ENCODE peak calls at places on chromosomes 1 and 21, in four cellular contexts. S is fibroblast of lung, F is neuronal stem cell, P is H1. N is an unnamed sample. For H3K9me3, the result is how much of the 10 kb centered on the place peaks cover.

GRCh38 chr1:54571803-54572202 is 23.8 kb downstream of the ACOT11 start:
- DNase-seq in F (no peak), S (no peak), P (no peak), N (no peak)

GRCh38 chr1:11488966-11489625 is 10.1 kb downstream of the DISP3 start:
- DNase-seq in P (no peak), S (no peak), F (no peak), N (no peak)

GRCh38 chr1:152870831-152871730 is 7.0 kb upstream of the SMCP start:
- DNase-seq in P (peak), F (peak), S (peak), N (peak)

GRCh38 chr1:39683591-39684312 is 7.5 kb downstream of the HPCAL4 start:
- DNase-seq in P (peak), F (no peak), S (no peak), N (peak)

GRCh38 chr1:172630060-172630818 is 28.7 kb upstream of the FASLG start:
- DNase-seq in P (no peak), F (no peak), S (no peak), N (peak)

GRCh38 chr1:17742590-17742989 is 12.5 kb upstream of the ACTL8 start:
- DNase-seq in F (no peak), P (no peak), S (peak), N (peak)

GRCh38 chr21:30881480-30881879 is at the start of gene KRTAP11-1:
- DNase-seq in S (no peak), P (no peak), F (no peak), N (no peak)

GRCh38 chr1:93107395-93107794 is 28.3 kb downstream of the MTF2 start:
- DNase-seq in F (no peak), S (no peak), P (no peak), N (no peak)

GRCh38 chr1:51559501-51559900 is 40.4 kb upstream of the EPS15 start:
- DNase-seq in P (no peak), S (no peak), F (no peak), N (no peak)

GRCh38 chr1:6602669-6603423 is at the start of gene KLHL21:
- DNase-seq in P (peak), F (peak), S (peak), N (peak)

GRCh38 chr1:87074001-87074795 is 159.8 kb downstream of the HS2ST1 start:
- DNase-seq in F (no peak), S (peak), P (no peak), N (peak)

GRCh38 chr1:15382601-15383518 is 26.8 kb upstream of the EFHD2 start:
- DNase-seq in F (no peak), S (no peak), P (no peak), N (no peak)

GRCh38 chr1:167548059-167548932 is 5.3 kb downstream of the CREG1 start:
- DNase-seq in S (peak), P (no peak), F (no peak), N (peak)

GRCh38 chr1:218658899-218659298 is 313.8 kb downstream of the TGFB2 start:
- DNase-seq in P (no peak), F (no peak), S (peak), N (peak)

GRCh38 chr1:21007876-21008275 is 168.8 kb downstream of the EIF4G3 start:
- DNase-seq in S (no peak), F (no peak), P (no peak), N (no peak)

GRCh38 chr21:44375281-44375651 is 21.8 kb downstream of the TRPM2 start:
- DNase-seq in S (no peak), P (no peak), F (no peak), N (no peak)

GRCh38 chr1:173914366-173914871 is 2.7 kb downstream of the SERPINC1 start:
- DNase-seq in S (no peak), P (peak), F (no peak), N (peak)

GRCh38 chr1:49163041-49163440 is 386.4 kb upstream of the BEND5 start:
- DNase-seq in F (no peak), P (no peak), S (peak), N (peak)

GRCh38 chr1:214761030-214761429 is 158.0 kb downstream of the CENPF start:
- DNase-seq in F (no peak), P (no peak), S (no peak), N (peak)

GRCh38 chr1:214762902-214763301 is 159.9 kb downstream of the CENPF start:
- DNase-seq in F (no peak), S (no peak), P (no peak), N (no peak)

GRCh38 chr1:214767221-214767620 is 164.2 kb downstream of the CENPF start:
- DNase-seq in F (no peak), S (no peak), P (no peak), N (no peak)

DNA sequence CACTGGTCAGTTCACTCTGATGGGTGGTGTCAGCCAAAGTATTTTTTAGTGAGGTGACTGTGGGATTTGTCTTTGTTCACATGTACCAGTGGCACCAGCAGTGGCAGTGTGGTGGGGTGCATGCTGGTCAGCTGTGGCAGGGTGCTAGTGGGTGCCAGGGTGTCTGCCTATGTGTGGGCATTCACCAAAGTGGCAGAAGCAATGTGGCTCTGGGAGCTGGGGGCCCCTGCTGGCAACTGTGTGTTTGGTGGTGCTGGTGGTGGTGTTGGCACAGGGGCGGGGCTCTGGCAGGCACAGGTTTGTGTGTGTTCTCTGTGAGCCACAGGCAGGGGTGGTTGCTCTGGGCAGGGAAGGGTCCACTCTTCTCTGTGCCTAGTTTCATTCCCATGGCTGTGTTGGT is 161.5 kb downstream of the CENPF start:
- DNase-seq in P (no peak), S (no peak), F (no peak), N (no peak)
- H3K9me3 ChIP-seq in P (under half), S (under half), F (under half), N (under half)

GRCh38 chr1:162973381-162973795 is 95.8 kb upstream of the RGS4 start:
- DNase-seq in F (no peak), S (peak), P (no peak), N (peak)
- H3K4me2 ChIP-seq in F (no peak), S (no peak), P (no peak), N (peak)

GRCh38 chr1:19435851-19436465 is 49.4 kb downstream of the CAPZB start:
- DNase-seq in S (peak), F (no peak), P (no peak), N (peak)

GRCh38 chr1:19435181-19435580 is 50.2 kb downstream of the CAPZB start:
- DNase-seq in S (peak), F (no peak), P (no peak), N (peak)

GRCh38 chr1:19437911-19438310 is 47.4 kb downstream of the CAPZB start:
- DNase-seq in S (no peak), P (no peak), F (no peak), N (no peak)

GRCh38 chr1:19438552-19439196 is 46.7 kb downstream of the CAPZB start:
- DNase-seq in F (no peak), P (no peak), S (no peak), N (peak)

GRCh38 chr1:19436716-19437476 is 48.4 kb downstream of the CAPZB start:
- DNase-seq in F (no peak), P (no peak), S (peak), N (peak)
- H3K27ac ChIP-seq in F (no peak), P (no peak), S (peak), N (peak)

GRCh38 chr21:26513212-26513611 is 59.9 kb downstream of the CYYR1 start:
- DNase-seq in S (peak), P (no peak), F (no peak), N (peak)
- H3K9me3 ChIP-seq in S (under half), P (under half), F (under half), N (under half)

DNA sequence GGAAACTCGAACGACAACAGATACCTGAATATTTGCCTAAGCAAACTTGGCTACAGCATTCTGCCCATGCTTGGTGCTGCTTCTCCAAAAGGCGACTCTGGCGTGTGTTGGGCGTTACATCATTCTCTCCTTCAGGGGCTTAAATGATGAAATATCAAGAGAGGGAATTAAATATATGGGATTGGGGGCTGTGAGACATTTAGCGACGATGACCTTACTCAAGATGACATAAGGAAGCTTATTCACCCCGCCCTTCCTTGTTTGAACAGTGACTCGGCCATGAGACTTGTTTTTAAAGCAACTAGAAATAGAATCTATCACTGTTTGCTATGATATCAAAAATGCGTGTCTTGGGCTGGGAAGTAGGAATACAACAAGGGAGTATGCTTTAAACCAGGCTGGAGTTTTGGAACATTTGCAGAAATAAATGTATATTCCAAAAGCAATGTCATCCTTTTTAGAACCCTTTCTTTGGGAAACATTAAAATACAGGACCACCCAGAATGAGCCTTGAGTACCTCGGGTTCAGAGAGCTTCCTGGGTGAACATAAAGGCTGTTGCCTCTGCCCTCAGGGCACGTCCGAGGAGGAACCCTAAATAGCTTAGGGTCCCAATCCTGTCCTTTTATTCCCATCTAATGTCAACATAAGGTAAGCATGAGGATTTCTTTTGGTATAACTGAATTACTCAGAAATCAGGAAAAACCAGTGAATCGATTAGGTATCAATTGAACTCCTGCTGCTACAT is 123.3 kb upstream of the SLC45A1 start:
- DNase-seq in S (peak), P (no peak), F (no peak), N (peak)
- H3K4me2 ChIP-seq in S (no peak), P (no peak), F (no peak), N (peak)

GRCh38 chr1:46131727-46132528 is 501 bp downstream of the PIK3R3 start:
- DNase-seq in P (peak), F (no peak), S (peak), N (peak)

GRCh38 chr1:46133181-46133658 is 791 bp upstream of the PIK3R3 start:
- DNase-seq in P (no peak), F (no peak), S (no peak), N (no peak)

GRCh38 chr1:46133946-46134345 is 1.5 kb upstream of the PIK3R3 start:
- DNase-seq in F (no peak), P (no peak), S (no peak), N (no peak)

GRCh38 chr1:46131093-46131492 is 1.3 kb downstream of the PIK3R3 start:
- DNase-seq in S (no peak), F (no peak), P (no peak), N (peak)

GRCh38 chr1:46132529-46133180 is at the start of gene PIK3R3:
- DNase-seq in P (peak), F (peak), S (peak), N (peak)
- H3K27ac ChIP-seq in P (peak), F (peak), S (peak), N (peak)

GRCh38 chr21:9756677-9757076 is 764.7 kb upstream of the TPTE start:
- DNase-seq in S (no peak), P (no peak), F (no peak), N (no peak)
- H3K9me3 ChIP-seq in S (under half), P (half or more), F (under half), N (under half)

GRCh38 chr1:184296466-184297243 is 90.2 kb upstream of the C1orf21 start:
- DNase-seq in S (peak), P (no peak), F (no peak), N (peak)
- H3K4me2 ChIP-seq in S (peak), P (no peak), F (no peak), N (peak)

GRCh38 chr1:25874635-25875153 is 814 bp downstream of the PAQR7 start:
- DNase-seq in S (no peak), F (no peak), P (no peak), N (no peak)

GRCh38 chr1:25875154-25875855 is at the start of gene PAQR7:
- DNase-seq in S (peak), F (peak), P (peak), N (peak)

GRCh38 chr1:25876693-25877077 is 1.2 kb upstream of the PAQR7 start:
- DNase-seq in F (no peak), S (no peak), P (no peak), N (no peak)

GRCh38 chr1:25877155-25877554 is 1.6 kb upstream of the PAQR7 start:
- DNase-seq in P (no peak), F (no peak), S (no peak), N (no peak)

DNA sequence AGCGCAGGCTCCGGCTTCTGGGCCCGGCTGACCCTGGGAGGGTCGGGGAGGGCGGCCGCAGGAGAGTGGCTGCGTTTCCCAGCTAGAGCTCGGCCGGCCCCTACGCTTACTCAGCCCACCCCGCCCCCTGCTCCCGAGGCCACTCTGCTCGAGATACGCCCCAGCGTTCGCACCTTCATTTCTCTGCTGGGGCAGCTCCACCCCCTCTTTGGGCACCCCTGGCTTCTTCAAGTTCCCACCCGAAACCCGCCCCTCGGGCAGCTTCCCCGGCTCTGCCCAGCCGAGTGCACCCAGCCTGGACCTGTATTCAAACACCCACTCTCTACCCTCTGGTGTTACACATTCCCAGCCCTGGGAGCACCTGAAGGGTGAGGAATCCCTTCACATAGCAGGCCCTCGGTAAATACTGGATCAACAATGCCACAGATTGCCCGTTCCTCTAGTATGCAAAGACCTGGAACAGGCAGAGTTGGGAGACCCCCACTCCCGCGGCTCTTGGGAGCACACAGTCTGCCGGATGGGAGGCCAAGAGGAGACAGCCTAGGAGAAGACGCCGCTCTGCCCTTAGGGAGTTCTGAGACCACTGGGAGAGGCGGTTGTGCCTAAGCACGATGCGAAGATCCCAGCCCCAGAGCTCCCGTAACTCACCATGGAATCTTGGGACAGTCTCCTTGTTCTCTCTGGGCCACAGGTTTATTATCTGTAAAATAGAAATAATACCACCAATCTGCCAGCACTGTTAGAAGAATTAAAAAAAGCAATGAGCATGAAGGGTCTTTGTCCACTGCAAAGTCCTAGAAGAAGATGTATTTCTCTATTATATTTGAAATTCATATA is 566 bp upstream of the PAQR7 start:
- DNase-seq in S (no peak), F (no peak), P (no peak), N (no peak)
- H3K27ac ChIP-seq in S (no peak), F (peak), P (peak), N (peak)

GRCh38 chr1:43135857-43136781 is 36.0 kb downstream of the EBNA1BP2 start:
- DNase-seq in S (no peak), P (no peak), F (no peak), N (peak)
- H3K9me3 ChIP-seq in S (under half), P (under half), F (under half), N (under half)